ENCODE peak calls at places on chromosomes 5 and 9, in six cellular contexts. L is MG63, O is GM23338, T is fibroblast of villous mesenchyme, Z is PC-3, M is ovary. J is an unnamed sample.

GRCh38 chr5:143921525-143922311 is 109.8 kb downstream of the HMHB1 start:
- DNase-seq in L (peak; percentile 60), O (no peak), T (peak; percentile 75), Z (peak; percentile 92), M (no peak), J (no peak)

GRCh38 chr9:20319241-20319640 is 303.1 kb downstream of the MLLT3 start:
- DNase-seq in L (peak; percentile 77), O (no peak), T (no peak), Z (no peak), M (no peak), J (no peak)

GRCh38 chr9:69874301-69875060 is 53.9 kb downstream of the CFAP95 start:
- DNase-seq in L (no peak), O (peak; percentile 22), T (peak; percentile 43), Z (no peak), M (no peak), J (no peak)

GRCh38 chr9:114583776-114584175 is 3.8 kb upstream of the ATP6V1G1 start:
- DNase-seq in L (no peak), O (peak; percentile 57), T (no peak), Z (no peak), M (no peak), J (no peak)

GRCh38 chr9:108151161-108151586 is 661.6 kb upstream of the KLF4 start:
- DNase-seq in L (peak; percentile 41), O (no peak), T (peak; percentile 97), Z (no peak), M (peak; percentile 27), J (no peak)

GRCh38 chr9:6838158-6838557 is 80.4 kb downstream of the KDM4C start:
- DNase-seq in L (no peak), O (no peak), T (no peak), Z (no peak), M (no peak), J (no peak)

GRCh38 chr5:93378073-93378472 is 202.9 kb downstream of the NR2F1-AS1 start:
- DNase-seq in L (no peak), O (peak; percentile 33), T (peak; percentile 73), Z (peak; percentile 74), M (no peak), J (no peak)

GRCh38 chr9:78296208-78296892 is 575 bp upstream of the PSAT1 start:
- DNase-seq in L (peak; percentile 59), O (peak; percentile 82), T (peak; percentile 42), Z (peak; percentile 58), M (peak; percentile 60), J (no peak)

GRCh38 chr5:79499640-79500273 is 14.2 kb downstream of the HOMER1 start:
- DNase-seq in L (no peak), O (no peak), T (peak; percentile 62), Z (no peak), M (no peak), J (peak; percentile 47)

GRCh38 chr9:118326326-118326725 is 622.1 kb downstream of the TLR4 start:
- DNase-seq in L (no peak), O (no peak), T (no peak), Z (no peak), M (no peak), J (no peak)

GRCh38 chr5:41856644-41857491 is 13.4 kb downstream of the OXCT1 start:
- DNase-seq in L (no peak), O (peak; percentile 88), T (peak; percentile 77), Z (peak; percentile 93), M (peak; percentile 33), J (peak; percentile 65)

GRCh38 chr5:177309351-177310191 is 2.1 kb downstream of the MXD3 start:
- DNase-seq in L (peak; percentile 76), O (peak; percentile 93), T (peak; percentile 69), Z (peak; percentile 94), M (no peak), J (peak; percentile 66)

GRCh38 chr9:119053070-119053469 is 316.2 kb downstream of the BRINP1 start:
- DNase-seq in L (no peak), O (no peak), T (peak; percentile 43), Z (no peak), M (no peak), J (no peak)

GRCh38 chr5:59522201-59522831 is 371.2 kb downstream of the PDE4D start:
- DNase-seq in L (no peak), O (no peak), T (no peak), Z (peak; percentile 60), M (no peak), J (no peak)

GRCh38 chr9:115063058-115063850 is 54.7 kb downstream of the TNC start:
- DNase-seq in L (no peak), O (peak; percentile 25), T (peak; percentile 59), Z (peak; percentile 46), M (no peak), J (no peak)

GRCh38 chr9:138053996-138054752 is 176.6 kb downstream of the CACNA1B start:
- DNase-seq in L (no peak), O (no peak), T (no peak), Z (no peak), M (no peak), J (peak; percentile 6)

GRCh38 chr5:65326912-65327311 is 154.8 kb downstream of the ADAMTS6 start:
- DNase-seq in L (peak; percentile 1), O (peak; percentile 33), T (peak; percentile 6), Z (peak; percentile 4), M (no peak), J (no peak)

GRCh38 chr5:180113660-180114303 is 42.2 kb upstream of the RNF130 start:
- DNase-seq in L (no peak), O (no peak), T (no peak), Z (no peak), M (no peak), J (no peak)

GRCh38 chr5:180112101-180112861 is 40.7 kb upstream of the RNF130 start:
- DNase-seq in L (no peak), O (no peak), T (no peak), Z (no peak), M (no peak), J (no peak)

GRCh38 chr5:180116077-180116375 is 44.5 kb upstream of the RNF130 start:
- DNase-seq in L (no peak), O (no peak), T (no peak), Z (no peak), M (no peak), J (no peak)

GRCh38 chr5:180115326-180116076 is 43.9 kb upstream of the RNF130 start:
- DNase-seq in L (no peak), O (no peak), T (no peak), Z (no peak), M (no peak), J (no peak)

GRCh38 chr5:180114304-180115003 is 42.9 kb upstream of the RNF130 start:
- DNase-seq in L (no peak), O (no peak), T (no peak), Z (no peak), M (no peak), J (no peak)
- H3K4me3 ChIP-seq in L (no peak overlapping the region), O (no peak overlapping the region), T (no peak overlapping the region), Z (no peak overlapping the region), M (no peak overlapping the region), J (no peak overlapping the region)

GRCh38 chr5:98770911-98771322 is 2.5 kb upstream of the RGMB start:
- DNase-seq in L (no peak), O (no peak), T (no peak), Z (no peak), M (no peak), J (peak; percentile 42)

GRCh38 chr5:98773464-98774191 is at the start of gene RGMB:
- DNase-seq in L (peak; percentile 100), O (peak; percentile 99), T (peak; percentile 99), Z (peak; percentile 99), M (peak; percentile 97), J (peak; percentile 98)

GRCh38 chr5:98771389-98772109 is 1.9 kb upstream of the RGMB start:
- DNase-seq in L (peak; percentile 59), O (peak; percentile 91), T (peak; percentile 93), Z (peak; percentile 97), M (no peak), J (peak; percentile 92)

GRCh38 chr5:98773214-98773463 is 324 bp upstream of the RGMB start:
- DNase-seq in L (no peak), O (no peak), T (no peak), Z (no peak), M (no peak), J (no peak)

DNA sequence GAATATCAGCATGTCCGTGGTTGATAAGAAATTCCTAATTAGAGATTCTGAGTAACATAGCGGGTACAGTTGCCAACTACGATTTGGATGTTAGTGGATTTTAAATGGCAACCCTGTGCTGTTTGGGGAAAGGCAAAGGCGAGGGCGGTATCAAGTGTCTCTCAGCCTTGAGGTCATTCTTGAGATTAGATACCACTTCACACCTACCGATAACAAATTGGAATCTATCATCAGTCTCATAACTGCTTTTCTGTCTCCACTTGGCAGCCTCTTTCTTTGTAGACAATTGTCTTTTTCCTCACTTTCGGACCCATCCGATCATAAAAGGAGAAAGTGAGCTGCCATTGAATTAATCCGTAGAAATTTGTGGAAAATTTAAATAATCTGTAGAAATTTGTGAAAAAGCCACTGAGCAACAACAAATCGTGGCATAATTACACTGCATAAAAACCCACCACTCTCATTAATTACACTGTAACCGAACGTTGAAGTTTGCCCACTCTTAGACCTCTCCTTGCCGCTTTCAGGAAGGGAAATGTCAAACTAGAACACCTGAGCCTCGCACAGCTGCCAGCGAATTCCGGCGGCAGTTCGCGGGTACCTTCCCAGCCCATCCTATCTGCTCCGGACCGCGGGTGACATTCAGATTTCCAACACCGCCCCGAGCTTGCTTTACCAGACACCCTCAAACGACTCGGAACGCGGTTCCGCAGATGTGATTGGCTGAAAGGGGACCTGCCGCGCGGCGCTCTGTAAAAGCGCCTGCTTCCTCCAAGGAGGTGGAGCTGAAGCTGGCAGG is 849 bp upstream of the RGMB start:
- DNase-seq in L (peak; percentile 85), O (peak; percentile 93), T (peak; percentile 90), Z (peak; percentile 96), M (peak; percentile 76), J (peak; percentile 86)
- H3K4me3 ChIP-seq in L (peak overlapping the region; percentile 77), O (peak overlapping the region; percentile 75), T (peak overlapping the region; percentile 82), Z (peak overlapping the region; percentile 89), M (peak overlapping the region; percentile 90), J (peak overlapping the region; percentile 52)

GRCh38 chr5:62093411-62093810 is 212.6 kb upstream of the KIF2A start:
- DNase-seq in L (no peak), O (no peak), T (no peak), Z (no peak), M (no peak), J (no peak)
- H3K4me3 ChIP-seq in L (peak overlapping the region; percentile 13), O (no peak overlapping the region), T (no peak overlapping the region), Z (peak overlapping the region; percentile 25), M (no peak overlapping the region), J (no peak overlapping the region)

GRCh38 chr5:1153428-1153827 is 41.6 kb upstream of the SLC12A7 start:
- DNase-seq in L (no peak), O (no peak), T (no peak), Z (no peak), M (no peak), J (no peak)

GRCh38 chr5:1150866-1151265 is 39.0 kb upstream of the SLC12A7 start:
- DNase-seq in L (no peak), O (no peak), T (no peak), Z (no peak), M (no peak), J (no peak)

GRCh38 chr5:1152771-1153282 is 41.0 kb upstream of the SLC12A7 start:
- DNase-seq in L (peak; percentile 33), O (no peak), T (peak; percentile 39), Z (peak; percentile 60), M (no peak), J (no peak)

GRCh38 chr5:1151316-1151715 is 39.5 kb upstream of the SLC12A7 start:
- DNase-seq in L (no peak), O (no peak), T (no peak), Z (no peak), M (no peak), J (no peak)

DNA sequence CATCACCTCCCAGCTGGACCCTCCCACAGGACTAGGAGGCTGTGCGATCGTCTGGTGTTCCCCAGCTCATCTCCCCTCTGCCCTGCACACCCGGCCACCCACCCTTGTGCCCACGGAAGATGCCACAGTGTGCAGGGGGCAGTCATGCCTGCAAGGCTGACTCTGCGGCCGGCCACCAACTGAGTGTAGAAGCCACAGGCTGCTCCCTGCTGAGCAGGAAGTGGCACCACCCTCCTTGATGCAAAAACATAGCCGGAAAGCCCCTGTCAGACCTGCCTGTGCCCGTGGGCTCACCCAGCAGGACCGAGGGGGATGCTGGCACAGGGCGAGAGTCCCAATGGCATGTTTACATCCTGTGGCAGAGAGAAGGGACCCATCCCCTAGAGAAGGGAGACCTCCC is 40.3 kb upstream of the SLC12A7 start:
- DNase-seq in L (no peak), O (no peak), T (no peak), Z (no peak), M (no peak), J (no peak)
- H3K4me3 ChIP-seq in L (no peak overlapping the region), O (no peak overlapping the region), T (no peak overlapping the region), Z (no peak overlapping the region), M (no peak overlapping the region), J (no peak overlapping the region)